ENCODE peak calls at places on chromosomes 6 and 20, in eight cellular contexts. Y, K, R, J, U, X, P and S are unnamed samples.

GRCh38 chr20:6767536-6768227 is at the start of gene BMP2:
- DNase-seq in R (peak), Y (peak), P (peak), K (no peak), J (peak), X (peak), U (no peak), S (no peak)

GRCh38 chr6:28408076-28408802 is 8.7 kb upstream of the ZSCAN12 start:
- DNase-seq in J (no peak), Y (peak), X (no peak), U (no peak), K (no peak), P (peak), R (no peak), S (no peak)

GRCh38 chr6:56794421-56794820 is 151.7 kb upstream of the DST start:
- DNase-seq in Y (peak), U (no peak), R (no peak), K (no peak), P (no peak), X (no peak), J (no peak), S (no peak)

GRCh38 chr20:34491226-34491931 is 24.8 kb upstream of the DYNLRB1 start:
- DNase-seq in R (no peak), K (no peak), P (no peak), Y (no peak), X (no peak), J (no peak), U (no peak), S (no peak)

GRCh38 chr6:18468162-18468843 is 81.2 kb downstream of the RNF144B start:
- DNase-seq in J (no peak), U (no peak), K (peak), R (no peak), Y (no peak), P (no peak), X (no peak), S (no peak)

GRCh38 chr6:64539917-64540316 is 904.3 kb downstream of the PHF3 start:
- DNase-seq in U (no peak), K (no peak), R (no peak), X (no peak), P (no peak), J (no peak), Y (no peak), S (no peak)

GRCh38 chr6:89917801-89918366 is 23.6 kb downstream of the GJA10 start:
- DNase-seq in X (no peak), J (no peak), U (no peak), K (no peak), Y (no peak), R (no peak), P (no peak), S (no peak)

GRCh38 chr20:19210426-19211155 is 1.9 kb upstream of the SLC24A3 start:
- DNase-seq in K (no peak), X (no peak), R (peak), Y (no peak), J (no peak), U (no peak), P (no peak), S (no peak)

GRCh38 chr20:23050847-23051627 is 1.6 kb upstream of the THBD start:
- DNase-seq in R (peak), K (peak), P (peak), U (no peak), Y (peak), J (peak), X (no peak), S (no peak)

GRCh38 chr6:31165986-31166385 is 4.5 kb downstream of the POU5F1 start:
- DNase-seq in J (no peak), P (no peak), X (no peak), K (no peak), U (no peak), R (no peak), Y (no peak), S (no peak)

GRCh38 chr6:154623391-154623790 is 109.8 kb upstream of the SCAF8 start:
- DNase-seq in U (no peak), X (no peak), Y (no peak), K (no peak), J (no peak), P (no peak), R (no peak), S (no peak)

GRCh38 chr6:18415671-18416340 is 28.7 kb downstream of the RNF144B start:
- DNase-seq in U (no peak), J (no peak), Y (no peak), P (no peak), R (peak), K (no peak), X (no peak), S (no peak)

GRCh38 chr6:137903933-137904821 is 37.1 kb downstream of the TNFAIP3 start:
- DNase-seq in Y (peak), K (no peak), U (peak), J (no peak), X (no peak), P (peak), R (no peak), S (no peak)

GRCh38 chr6:39339111-39339510 is 16.6 kb upstream of the KCNK16 start:
- DNase-seq in J (no peak), Y (no peak), R (no peak), U (no peak), X (no peak), P (no peak), K (no peak), S (no peak)

GRCh38 chr6:45378324-45378926 is 691 bp upstream of the SUPT3H start:
- DNase-seq in K (peak), J (peak), Y (no peak), X (no peak), R (peak), U (no peak), P (no peak), S (no peak)

GRCh38 chr6:12403201-12403826 is 113.2 kb downstream of the EDN1 start:
- DNase-seq in P (no peak), X (peak), J (no peak), K (no peak), U (no peak), Y (peak), R (peak), S (no peak)

GRCh38 chr20:47411161-47411560 is 54.7 kb upstream of the ZMYND8 start:
- DNase-seq in K (no peak), P (no peak), Y (no peak), R (peak), U (no peak), X (no peak), J (no peak), S (no peak)